ENCODE peak calls at places on chromosome 11, in seven cellular contexts. P is stimulated activated CD8-positive, alpha-beta memory T cell treated with anti-CD3 and anti-CD28 coated beads, Interleukin-4, amount 100 ng/mL, for 1 hour; Y is non-pigmented ciliary epithelial cell; X is transverse colon; Q is naive thymus-derived CD8-positive, alpha-beta T cell; I is caudate nucleus; Z is amniotic stem cell. G is an unnamed sample.

GRCh38 chr11:134792044-134792443 is 380.0 kb upstream of the B3GAT1 start:
- DNase-seq in I (no peak), P (no peak), Y (no peak), X (no peak), Z (no peak), Q (no peak), G (peak)

GRCh38 chr11:44911031-44911814 is 39.5 kb downstream of the TP53I11 start:
- DNase-seq in Q (peak), I (peak), Z (peak), X (peak), P (peak), Y (peak), G (peak)

GRCh38 chr11:75474240-75474639 is 41.2 kb upstream of the KLHL35 start:
- DNase-seq in P (no peak), X (no peak), I (no peak), Z (no peak), Q (no peak), Y (no peak), G (no peak)

GRCh38 chr11:79547256-79547655 is 106.4 kb upstream of the TENM4 start:
- DNase-seq in Y (peak), Z (no peak), P (no peak), I (no peak), Q (no peak), X (no peak), G (no peak)

GRCh38 chr11:67699521-67699920 is 25.1 kb upstream of the ALDH3B2 start:
- DNase-seq in X (no peak), Q (no peak), Y (no peak), P (no peak), I (no peak), Z (no peak), G (no peak)

GRCh38 chr11:128148208-128148607 is 439.1 kb downstream of the ETS1 start:
- DNase-seq in P (no peak), I (no peak), Y (no peak), Q (no peak), X (no peak), Z (no peak), G (no peak)

GRCh38 chr11:9895016-9895415 is 231.1 kb downstream of the SWAP70 start:
- DNase-seq in X (no peak), Q (no peak), I (no peak), Z (no peak), P (no peak), Y (peak), G (no peak)

GRCh38 chr11:57562596-57562995 is 4.9 kb downstream of the UBE2L6 start:
- DNase-seq in Q (no peak), P (no peak), I (no peak), Z (no peak), Y (no peak), X (no peak), G (peak)

GRCh38 chr11:44747339-44747738 is 20.6 kb downstream of the TSPAN18 start:
- DNase-seq in Q (no peak), I (no peak), Z (no peak), P (no peak), X (no peak), Y (no peak), G (no peak)

GRCh38 chr11:57321996-57322880 is 2.5 kb downstream of the TNKS1BP1 start:
- DNase-seq in I (peak), Z (peak), P (no peak), X (peak), Y (peak), Q (no peak), G (peak)

GRCh38 chr11:58513747-58514367 is 6.0 kb upstream of the OR5B21 start:
- DNase-seq in Y (no peak), Z (peak), I (peak), P (no peak), Q (no peak), X (peak), G (peak)

GRCh38 chr11:393219-394033 is 583 bp upstream of the PKP3 start:
- DNase-seq in X (peak), Y (no peak), I (no peak), P (no peak), Z (peak), Q (no peak), G (peak)

G was measured in ELF-1.